ENCODE peak calls at places on chromosomes 12 and 14, in nine cellular contexts. S is PC-9, Y is glomerular endothelial cell, N is right lobe of liver, V is cardiac muscle cell, U is nephron progenitor cell, J is iPS-NIHi11, E is Peyer's patch, G is amniotic epithelial cell. O is an unnamed sample.

GRCh38 chr14:37122288-37122687 is 50.1 kb downstream of the SLC25A21 start:
- DNase-seq in G (peak; percentile 96), J (peak; percentile 5), U (no peak), Y (peak; percentile 73), S (peak; percentile 82), E (no peak), N (no peak), V (no peak), O (no peak)

GRCh38 chr14:67240168-67240932 is 885 bp upstream of the PALS1 start:
- DNase-seq in U (peak; percentile 33), V (peak; percentile 25), G (no peak), J (peak; percentile 15), E (peak; percentile 42), Y (no peak), N (peak; percentile 82), S (no peak), O (no peak)

GRCh38 chr14:67759916-67760315 is 56.5 kb downstream of the ZFYVE26 start:
- DNase-seq in U (no peak), J (no peak), G (no peak), N (no peak), S (no peak), Y (no peak), V (no peak), E (no peak), O (no peak)

GRCh38 chr12:81021834-81022233 is 56.0 kb upstream of the ACSS3 start:
- DNase-seq in E (no peak), U (no peak), J (no peak), Y (no peak), G (no peak), N (no peak), S (no peak), V (no peak), O (no peak)

GRCh38 chr12:121748571-121749265 is 36.2 kb downstream of the TMEM120B start:
- DNase-seq in J (no peak), N (no peak), V (peak; percentile 61), G (peak; percentile 90), S (peak; percentile 66), E (no peak), U (peak; percentile 43), Y (peak; percentile 66), O (no peak)

GRCh38 chr14:67571275-67571990 is 28.6 kb downstream of the PIGH start:
- DNase-seq in E (peak; percentile 77), V (peak; percentile 66), G (peak; percentile 39), Y (peak; percentile 16), U (peak; percentile 73), S (peak; percentile 40), J (peak; percentile 80), N (no peak), O (peak; percentile 52)

GRCh38 chr12:89529738-89530137 is 3.9 kb upstream of the POC1B start:
- DNase-seq in U (no peak), J (peak; percentile 24), S (peak; percentile 56), G (peak; percentile 53), Y (no peak), N (no peak), E (no peak), V (peak; percentile 41), O (no peak)

GRCh38 chr12:13534242-13534641 is 337.7 kb downstream of the EMP1 start:
- DNase-seq in J (no peak), S (no peak), V (no peak), G (no peak), U (no peak), N (no peak), Y (no peak), E (no peak), O (no peak)

GRCh38 chr14:89011327-89011726 is 186.9 kb downstream of the TTC8 start:
- DNase-seq in N (no peak), U (no peak), J (no peak), G (no peak), Y (no peak), V (no peak), S (no peak), E (no peak), O (no peak)

GRCh38 chr12:109871678-109872314 is 8.5 kb downstream of the GLTP start:
- DNase-seq in N (no peak), U (no peak), E (no peak), J (no peak), V (no peak), G (no peak), Y (no peak), S (no peak), O (no peak)

GRCh38 chr12:48938805-48939204 is 13.5 kb upstream of the FKBP11 start:
- DNase-seq in S (no peak), V (no peak), Y (no peak), N (no peak), G (no peak), U (no peak), E (peak; percentile 73), J (no peak), O (no peak)

GRCh38 chr14:72443991-72444431 is 449.9 kb downstream of the DPF3 start:
- DNase-seq in Y (no peak), J (no peak), V (no peak), E (peak; percentile 54), U (no peak), G (peak; percentile 34), N (no peak), S (no peak), O (no peak)

GRCh38 chr14:63544641-63545234 is 1.6 kb upstream of the PPP2R5E start:
- DNase-seq in S (no peak), U (no peak), G (peak; percentile 21), N (no peak), V (no peak), E (no peak), J (no peak), Y (no peak), O (no peak)

GRCh38 chr12:6943387-6943718 is 263 bp upstream of the RNU7-1 start:
- DNase-seq in U (peak; percentile 71), J (peak; percentile 84), Y (no peak), V (peak; percentile 90), E (peak; percentile 86), G (peak; percentile 94), S (peak; percentile 93), N (no peak), O (peak; percentile 73)

GRCh38 chr14:56378474-56378873 is 201.1 kb upstream of the TMEM260 start:
- DNase-seq in Y (peak; percentile 54), V (no peak), G (peak; percentile 92), J (no peak), N (no peak), U (no peak), S (no peak), E (no peak), O (no peak)

GRCh38 chr12:120264086-120264485 is 1.4 kb downstream of the PXN start:
- DNase-seq in U (no peak), Y (no peak), G (no peak), V (no peak), E (no peak), N (peak; percentile 48), S (no peak), J (no peak), O (no peak)

GRCh38 chr14:24440606-24441399 is 1.8 kb downstream of the SDR39U1 start:
- DNase-seq in V (no peak), S (no peak), Y (no peak), E (no peak), U (no peak), J (no peak), G (no peak), N (no peak), O (no peak)